ENCODE peak calls at places on chromosomes 2 and 18, in six cellular contexts. O, E, B, V, R and M are unnamed samples.

GRCh38 chr18:2002604-2003003 is 568.7 kb downstream of the METTL4 start:
- DNase-seq in O (no peak), E (no peak), B (peak; percentile 45), V (no peak), R (peak; percentile 94), M (peak; percentile 3)

GRCh38 chr2:235614900-235615712 is 121.3 kb downstream of the AGAP1 start:
- DNase-seq in O (peak; percentile 85), E (no peak), B (no peak), V (peak; percentile 19), R (no peak), M (no peak)

GRCh38 chr18:66676699-66677098 is 72.8 kb upstream of the CDH19 start:
- DNase-seq in O (no peak), E (no peak), B (no peak), V (no peak), R (no peak), M (no peak)

GRCh38 chr18:1659190-1659589 is 754.5 kb downstream of the ADCYAP1 start:
- DNase-seq in O (no peak), E (no peak), B (no peak), V (no peak), R (no peak), M (no peak)

GRCh38 chr2:127130421-127130820 is 23.5 kb upstream of the BIN1 start:
- DNase-seq in O (no peak), E (no peak), B (no peak), V (no peak), R (no peak), M (no peak)

GRCh38 chr2:35298493-35298892 is 1057.1 kb upstream of the CRIM1 start:
- DNase-seq in O (no peak), E (no peak), B (no peak), V (peak; percentile 1), R (no peak), M (no peak)

GRCh38 chr2:186718895-186719294 is 25.0 kb downstream of the FAM171B start:
- DNase-seq in O (no peak), E (no peak), B (no peak), V (no peak), R (no peak), M (no peak)

GRCh38 chr2:58734365-58734764 is 493.2 kb upstream of the FANCL start:
- DNase-seq in O (peak; percentile 5), E (no peak), B (no peak), V (peak; percentile 31), R (peak; percentile 85), M (no peak)

GRCh38 chr2:216490061-216490460 is 8.6 kb upstream of the RPL37A start:
- DNase-seq in O (peak; percentile 80), E (no peak), B (no peak), V (peak; percentile 55), R (peak; percentile 44), M (no peak)

GRCh38 chr2:53463771-53464726 is 303.6 kb upstream of the CHAC2 start:
- DNase-seq in O (no peak), E (no peak), B (no peak), V (no peak), R (peak; percentile 60), M (no peak)

GRCh38 chr2:100235098-100235497 is 87.2 kb downstream of the LONRF2 start:
- DNase-seq in O (peak; percentile 33), E (peak; percentile 38), B (no peak), V (peak; percentile 30), R (peak; percentile 67), M (no peak)

GRCh38 chr2:27765621-27766286 is 5.8 kb upstream of the MRPL33 start:
- DNase-seq in O (no peak), E (no peak), B (peak; percentile 39), V (no peak), R (peak; percentile 85), M (no peak)

GRCh38 chr2:85611705-85612587 is at the start of gene C2orf68:
- DNase-seq in O (peak; percentile 79), E (peak; percentile 95), B (peak; percentile 92), V (peak; percentile 89), R (peak; percentile 89), M (peak; percentile 78)

GRCh38 chr2:85607268-85608215 is 4.3 kb downstream of the C2orf68 start:
- DNase-seq in O (no peak), E (no peak), B (no peak), V (no peak), R (peak; percentile 96), M (no peak)

GRCh38 chr2:85615413-85615728 is 615 bp upstream of the USP39 start:
- DNase-seq in O (no peak), E (no peak), B (no peak), V (no peak), R (no peak), M (no peak)

GRCh38 chr2:85613717-85614515 is 2.0 kb upstream of the C2orf68 start:
- DNase-seq in O (no peak), E (no peak), B (no peak), V (no peak), R (no peak), M (no peak)

DNA sequence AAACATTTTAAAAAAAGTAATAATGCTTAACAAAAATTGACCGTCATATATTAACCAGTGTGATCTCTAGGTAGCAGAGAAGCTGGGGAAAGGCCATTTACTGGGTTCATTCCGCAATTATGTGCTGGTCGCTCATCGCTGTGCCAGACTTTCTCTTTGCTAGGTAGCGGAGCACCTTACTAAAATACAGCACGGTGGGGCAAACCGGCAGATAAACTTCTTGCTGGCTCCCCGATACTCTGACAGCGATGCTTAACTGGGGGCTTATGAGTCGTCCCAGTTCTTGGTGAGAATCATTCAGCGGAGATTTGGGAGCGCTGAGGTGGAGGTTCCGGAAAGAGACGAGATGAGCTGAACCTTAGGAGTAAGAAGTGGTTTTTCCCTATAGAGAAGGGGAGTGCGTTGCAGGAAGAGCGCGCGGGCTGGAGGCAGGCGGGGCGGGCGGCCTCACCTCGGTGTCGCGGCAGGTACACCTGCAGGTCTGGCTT is 605 bp downstream of the C2orf68 start:
- DNase-seq in O (no peak), E (no peak), B (no peak), V (peak; percentile 23), R (no peak), M (no peak)
- H3K14ac ChIP-seq in O (peak overlapping the region; percentile 80), E (no peak overlapping the region), B (no peak overlapping the region), V (no peak overlapping the region), R (peak overlapping the region; percentile 81), M (peak overlapping the region; percentile 82)

DNA sequence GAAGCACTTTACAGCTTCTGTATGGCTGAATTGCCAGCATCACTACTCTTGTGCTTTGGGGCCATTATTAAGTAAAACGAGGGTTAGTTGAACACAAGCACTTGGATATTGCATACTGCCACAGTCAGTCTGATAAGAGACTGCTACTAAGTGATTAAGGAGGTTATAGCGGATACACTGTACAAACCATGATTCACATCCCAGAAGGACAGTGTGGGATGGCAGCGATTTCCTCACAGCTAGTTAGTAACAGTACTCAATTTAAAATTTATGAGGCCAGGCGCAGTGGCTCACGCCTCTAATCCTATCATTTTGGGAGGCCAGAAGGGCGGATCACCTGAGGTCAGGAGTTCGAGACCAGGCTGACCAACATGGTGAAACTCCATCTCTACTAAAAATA is 2.6 kb upstream of the BMPR2 start:
- DNase-seq in O (peak; percentile 58), E (no peak), B (peak; percentile 44), V (peak; percentile 71), R (no peak), M (no peak)
- H2AK5ac ChIP-seq in O (no peak overlapping the region), E (no peak overlapping the region), B (no peak overlapping the region), V (no peak overlapping the region), R (no peak overlapping the region), M (no peak overlapping the region)

DNA sequence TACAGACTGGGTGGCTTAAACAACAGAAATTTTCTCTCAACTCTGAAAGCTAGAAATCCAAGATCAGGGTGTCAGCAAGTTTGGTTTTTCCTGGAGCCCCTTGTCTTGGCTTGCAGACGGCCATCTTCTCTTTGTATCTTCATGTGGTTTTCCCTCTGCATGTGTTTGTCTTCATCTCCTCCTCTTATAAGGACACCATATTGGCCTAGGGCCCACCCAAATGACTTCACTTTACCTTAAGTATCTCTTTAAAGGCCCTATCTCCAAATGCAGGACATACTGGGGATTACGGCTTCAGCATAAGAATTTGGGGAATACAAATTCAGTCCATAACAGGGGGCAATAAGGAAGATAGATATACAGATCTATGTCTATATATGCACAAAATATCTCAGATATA is 187.9 kb downstream of the MTCL1 start:
- DNase-seq in O (no peak), E (no peak), B (no peak), V (no peak), R (no peak), M (no peak)
- H2BK120ac ChIP-seq in O (peak overlapping the region; percentile 3), E (no peak overlapping the region), B (peak overlapping the region; percentile 64), V (no peak overlapping the region), R (no peak overlapping the region), M (no peak overlapping the region)

DNA sequence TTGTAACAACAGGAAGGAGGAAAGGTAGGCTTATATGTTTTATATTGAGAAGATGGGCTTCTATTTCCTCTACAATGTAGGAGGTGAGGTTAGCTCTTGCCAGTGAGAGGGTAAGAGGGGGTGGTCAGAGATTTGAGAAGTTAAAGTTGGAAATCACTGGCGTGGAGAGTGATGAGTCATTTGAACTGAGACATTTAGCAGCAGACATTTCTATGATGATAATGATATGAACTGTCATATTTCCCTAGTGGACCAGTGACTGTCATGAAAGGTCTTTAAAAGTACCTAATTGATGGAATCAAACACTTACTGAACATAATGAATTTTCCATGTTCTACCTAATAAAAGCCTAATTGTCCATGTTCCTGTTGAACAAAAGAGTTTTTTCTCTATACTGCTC is 126.1 kb downstream of the FAM161A start:
- DNase-seq in O (peak; percentile 22), E (no peak), B (no peak), V (no peak), R (no peak), M (no peak)
- H3K14ac ChIP-seq in O (no peak overlapping the region), E (no peak overlapping the region), B (no peak overlapping the region), V (no peak overlapping the region), R (no peak overlapping the region), M (no peak overlapping the region)

GRCh38 chr2:69798466-69798908 is 31.0 kb upstream of the GMCL1 start:
- DNase-seq in O (peak; percentile 24), E (no peak), B (peak; percentile 46), V (peak; percentile 62), R (peak; percentile 78), M (no peak)
- H2AK5ac ChIP-seq in O (no peak overlapping the region), E (no peak overlapping the region), B (no peak overlapping the region), V (peak overlapping the region; percentile 57), R (peak overlapping the region; percentile 83), M (no peak overlapping the region)

DNA sequence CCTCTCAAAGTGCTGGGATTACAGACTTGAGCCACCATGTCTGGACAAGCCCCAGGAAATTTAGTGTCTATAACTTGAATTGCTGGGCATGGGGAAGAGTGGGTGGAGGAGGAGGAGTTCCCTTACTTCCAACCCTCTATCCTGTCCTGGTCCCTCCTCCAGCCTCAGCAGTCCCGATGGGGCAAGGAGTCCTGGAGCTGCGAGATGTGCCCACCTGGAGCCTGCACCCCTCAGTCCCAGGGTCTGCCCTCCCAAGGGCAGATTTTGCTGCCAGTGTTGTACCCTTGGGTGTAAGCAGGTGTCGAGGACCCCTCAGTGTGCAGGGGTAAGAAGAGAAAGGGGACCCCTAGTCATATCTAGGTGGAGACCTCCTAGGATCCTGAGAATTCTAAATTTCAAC is 2.8 kb downstream of the VAMP8 start:
- DNase-seq in O (no peak), E (no peak), B (no peak), V (no peak), R (no peak), M (no peak)
- H2BK120ac ChIP-seq in O (no peak overlapping the region), E (no peak overlapping the region), B (no peak overlapping the region), V (no peak overlapping the region), R (no peak overlapping the region), M (no peak overlapping the region)

DNA sequence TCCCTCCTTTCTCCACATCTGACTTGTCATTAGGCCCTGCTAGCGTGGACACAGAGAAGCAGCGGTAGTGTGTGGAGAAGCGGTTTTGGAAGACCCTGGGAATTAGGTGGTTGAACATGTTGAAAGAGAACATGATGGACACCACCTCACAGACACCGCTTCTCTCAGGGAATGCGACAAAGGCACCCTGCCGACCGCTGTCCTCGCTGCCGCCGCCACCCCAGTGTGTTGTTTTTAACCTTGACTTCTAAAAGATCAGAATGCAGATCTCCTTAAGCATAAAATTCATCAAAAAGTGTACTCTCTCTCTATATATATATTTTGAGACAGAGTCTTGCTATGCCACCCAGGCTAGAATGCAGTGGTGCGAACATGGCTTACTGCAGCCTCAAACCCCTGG is 33.2 kb downstream of the AQP4 start:
- DNase-seq in O (no peak), E (no peak), B (no peak), V (no peak), R (no peak), M (no peak)
- H3K14ac ChIP-seq in O (no peak overlapping the region), E (no peak overlapping the region), B (no peak overlapping the region), V (no peak overlapping the region), R (no peak overlapping the region), M (no peak overlapping the region)